ENCODE peak calls at places on chromosomes 2 and 18, in eight cellular contexts. W is gastrocnemius medialis, T is HCT116, L is heart left ventricle, K is esophagus squamous epithelium, B is sigmoid colon, V is transverse colon, J is body of pancreas. S is an unnamed sample.

GRCh38 chr18:14942275-14942674 is 194.3 kb downstream of the ANKRD30B start:
- DNase-seq in W (no peak), T (no peak), L (no peak), K (no peak), B (no peak), V (no peak), J (no peak), S (no peak)

GRCh38 chr2:54680397-54681032 is 42.9 kb upstream of the EML6 start:
- DNase-seq in W (no peak), T (no peak), L (no peak), K (no peak), B (no peak), V (no peak), J (no peak), S (no peak)

GRCh38 chr2:134401789-134402188 is 147.9 kb downstream of the MGAT5 start:
- DNase-seq in W (no peak), T (no peak), L (no peak), K (no peak), B (no peak), V (no peak), J (no peak), S (no peak)

GRCh38 chr2:196610796-196611195 is 28.7 kb upstream of the CCDC150 start:
- DNase-seq in W (no peak), T (no peak), L (no peak), K (no peak), B (no peak), V (no peak), J (no peak), S (no peak)

GRCh38 chr2:144550916-144551315 is 31.0 kb upstream of the ZEB2 start:
- DNase-seq in W (no peak), T (no peak), L (no peak), K (no peak), B (no peak), V (no peak), J (no peak), S (no peak)

GRCh38 chr2:211454684-211455083 is 898.3 kb downstream of the CPS1 start:
- DNase-seq in W (no peak), T (no peak), L (no peak), K (no peak), B (no peak), V (no peak), J (no peak), S (no peak)

GRCh38 chr2:58540680-58541079 is 299.6 kb upstream of the FANCL start:
- DNase-seq in W (no peak), T (no peak), L (no peak), K (no peak), B (no peak), V (no peak), J (no peak), S (no peak)

GRCh38 chr2:97736608-97737330 is 23.4 kb downstream of the ZAP70 start:
- DNase-seq in W (no peak), T (no peak), L (no peak), K (no peak), B (no peak), V (no peak), J (no peak), S (peak; percentile 40)

GRCh38 chr2:120867290-120868231 is 131.9 kb downstream of the GLI2 start:
- DNase-seq in W (peak; percentile 67), T (no peak), L (peak; percentile 75), K (no peak), B (peak; percentile 93), V (peak; percentile 57), J (peak; percentile 45), S (peak; percentile 63)

GRCh38 chr2:65396348-65397026 is 35.9 kb downstream of the SPRED2 start:
- DNase-seq in W (no peak), T (no peak), L (no peak), K (no peak), B (no peak), V (peak; percentile 41), J (no peak), S (no peak)

GRCh38 chr2:168490916-168491605 is 35.0 kb downstream of the CERS6 start:
- DNase-seq in W (no peak), T (no peak), L (no peak), K (no peak), B (no peak), V (no peak), J (no peak), S (no peak)

GRCh38 chr18:35641916-35642315 is 60.4 kb downstream of the GALNT1 start:
- DNase-seq in W (no peak), T (no peak), L (no peak), K (no peak), B (no peak), V (no peak), J (no peak), S (no peak)

GRCh38 chr2:214577769-214578168 is 166.9 kb downstream of the VWC2L start:
- DNase-seq in W (no peak), T (no peak), L (no peak), K (no peak), B (no peak), V (no peak), J (no peak), S (no peak)

GRCh38 chr2:237184192-237184922 is 98.7 kb downstream of the COPS8 start:
- DNase-seq in W (no peak), T (peak; percentile 59), L (no peak), K (no peak), B (peak; percentile 40), V (no peak), J (no peak), S (no peak)

GRCh38 chr2:237729681-237730475 is 68.7 kb upstream of the RBM44 start:
- DNase-seq in W (no peak), T (no peak), L (no peak), K (no peak), B (no peak), V (no peak), J (no peak), S (no peak)

GRCh38 chr2:230872151-230872967 is 7.6 kb downstream of the ITM2C start:
- DNase-seq in W (no peak), T (no peak), L (no peak), K (no peak), B (no peak), V (no peak), J (no peak), S (peak; percentile 43)

GRCh38 chr2:11048335-11049008 is 106.8 kb upstream of the SLC66A3 start:
- DNase-seq in W (no peak), T (no peak), L (no peak), K (no peak), B (no peak), V (no peak), J (no peak), S (no peak)

GRCh38 chr2:238441262-238442114 is 14.8 kb downstream of the ASB1 start:
- DNase-seq in W (no peak), T (no peak), L (no peak), K (no peak), B (no peak), V (no peak), J (no peak), S (no peak)

GRCh38 chr2:71100195-71100964 is 29.6 kb downstream of the MCEE start:
- DNase-seq in W (peak; percentile 18), T (peak; percentile 51), L (peak; percentile 29), K (no peak), B (no peak), V (peak; percentile 68), J (peak; percentile 74), S (peak; percentile 59)

GRCh38 chr18:10860937-10861336 is 288.4 kb downstream of the PIEZO2 start:
- DNase-seq in W (no peak), T (no peak), L (no peak), K (no peak), B (no peak), V (no peak), J (no peak), S (no peak)

GRCh38 chr18:12307871-12308385 is at the start of gene TUBB6:
- DNase-seq in W (peak; percentile 24), T (no peak), L (peak; percentile 88), K (no peak), B (peak; percentile 89), V (peak; percentile 64), J (peak; percentile 64), S (no peak)
- TF ChIP-seq POLR2A in W (peak; percentile 66), T (peak; percentile 73), L (no peak), K (no peak), B (no peak), V (peak; percentile 22), J (no peak), S (no peak)

GRCh38 chr2:27890146-27891062 is at the start of the genes BABAM2 and RBKS:
- DNase-seq in W (peak; percentile 74), T (peak; percentile 66), L (peak; percentile 91), K (peak; percentile 71), B (peak; percentile 93), V (peak; percentile 90), J (peak; percentile 85), S (peak; percentile 83)
- TF ChIP-seq POLR2A in W (peak; percentile 95), T (no peak), L (no peak), K (no peak), B (peak; percentile 46), V (peak; percentile 83), J (peak; percentile 65), S (peak; percentile 71)

GRCh38 chr2:240964854-240965295 is 33.5 kb upstream of the SNED1 start:
- DNase-seq in W (no peak), T (no peak), L (peak; percentile 15), K (no peak), B (no peak), V (no peak), J (no peak), S (peak; percentile 39)

GRCh38 chr2:240965296-240965904 is 33.0 kb upstream of the SNED1 start:
- DNase-seq in W (no peak), T (no peak), L (peak; percentile 45), K (no peak), B (peak; percentile 65), V (peak; percentile 25), J (no peak), S (peak; percentile 47)

GRCh38 chr2:240966906-240967680 is 31.3 kb upstream of the SNED1 start:
- DNase-seq in W (peak; percentile 0), T (no peak), L (no peak), K (no peak), B (peak; percentile 59), V (peak; percentile 21), J (no peak), S (peak; percentile 45)

GRCh38 chr2:240966457-240966905 is 31.9 kb upstream of the SNED1 start:
- DNase-seq in W (no peak), T (no peak), L (no peak), K (no peak), B (no peak), V (no peak), J (no peak), S (peak; percentile 37)

DNA sequence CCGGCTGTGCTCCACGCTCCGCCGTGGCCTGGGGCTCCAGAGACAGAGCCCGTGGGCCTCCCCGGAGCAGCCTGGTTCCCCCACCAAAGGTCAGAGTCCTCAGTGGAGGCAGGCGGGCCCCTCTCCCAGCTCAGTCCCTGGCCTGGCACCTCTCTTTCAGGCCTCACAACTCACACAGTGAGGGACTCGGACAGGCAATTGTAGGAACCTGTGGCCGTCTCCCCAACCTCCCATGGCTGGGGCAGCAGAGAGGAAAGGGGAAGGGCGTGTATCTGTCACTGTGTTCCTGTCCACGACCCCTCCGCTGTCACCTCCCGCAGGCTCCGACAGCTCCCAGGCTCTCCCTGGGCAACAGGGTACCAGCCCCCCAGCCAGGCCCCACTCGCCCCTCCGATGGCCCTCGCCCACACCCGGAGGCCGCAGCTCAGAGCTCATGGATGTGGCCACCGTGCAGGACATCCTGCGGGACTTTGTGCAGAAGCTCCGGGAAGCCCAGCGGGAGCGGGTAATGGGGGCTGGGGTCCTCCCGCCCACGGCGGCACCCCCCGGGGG is 32.4 kb upstream of the SNED1 start:
- DNase-seq in W (no peak), T (no peak), L (peak; percentile 17), K (no peak), B (no peak), V (no peak), J (no peak), S (peak; percentile 46)
- TF ChIP-seq POLR2A in W (no peak), T (no peak), L (no peak), K (no peak), B (no peak), V (no peak), J (no peak), S (no peak)

GRCh38 chr2:21406983-21407382 is 283.2 kb downstream of the TDRD15 start:
- DNase-seq in W (no peak), T (no peak), L (no peak), K (no peak), B (no peak), V (no peak), J (no peak), S (no peak)
- TF ChIP-seq POLR2A in W (no peak), T (no peak), L (no peak), K (no peak), B (no peak), V (no peak), J (no peak), S (no peak)

S was measured in Peyer's patch.